ENCODE peak calls at places on chromosomes 11 and 22, in five cellular contexts. E is IMR-90, V is sigmoid colon, S is ovary, Y is testis. U is an unnamed sample.

GRCh38 chr11:64848214-64848778 is 3.8 kb upstream of the CDC42BPG start:
- DNase-seq in V (no peak), E (no peak), Y (no peak), S (no peak), U (no peak)

GRCh38 chr11:38839076-38839475 is 2241.0 kb upstream of the RAG2 start:
- DNase-seq in S (no peak), E (no peak), V (no peak), Y (no peak), U (no peak)

GRCh38 chr11:111098091-111098490 is 147.4 kb upstream of the POU2AF2 start:
- DNase-seq in V (no peak), Y (no peak), E (no peak), S (no peak), U (no peak)

GRCh38 chr22:33542153-33542552 is 378.1 kb downstream of the LARGE1 start:
- DNase-seq in V (no peak), E (no peak), Y (no peak), S (no peak), U (no peak)

GRCh38 chr11:132123854-132124835 is 753.7 kb downstream of the NTM start:
- DNase-seq in E (no peak), Y (no peak), V (no peak), S (no peak), U (no peak)

GRCh38 chr11:91625495-91625894 is 599.1 kb upstream of the FAT3 start:
- DNase-seq in V (no peak), Y (no peak), S (no peak), E (no peak), U (no peak)

GRCh38 chr11:44731685-44732411 is 5.1 kb downstream of the TSPAN18 start:
- DNase-seq in E (no peak), V (peak; percentile 78), Y (no peak), S (no peak), U (no peak)

GRCh38 chr22:23438216-23438615 is 141.9 kb downstream of the IGLL1 start:
- DNase-seq in S (no peak), V (no peak), Y (no peak), E (no peak), U (peak; percentile 17)

GRCh38 chr11:104531075-104531474 is 367.1 kb upstream of the PDGFD start:
- DNase-seq in E (no peak), S (no peak), Y (no peak), V (no peak), U (no peak)

GRCh38 chr11:44611687-44612437 is 46.4 kb downstream of the CD82 start:
- DNase-seq in V (no peak), Y (no peak), E (no peak), S (no peak), U (no peak)

GRCh38 chr11:71304045-71304444 is 51.7 kb upstream of the SHANK2 start:
- DNase-seq in S (no peak), V (no peak), E (no peak), Y (no peak), U (no peak)

GRCh38 chr11:87038235-87038960 is 664 bp downstream of the TMEM135 start:
- DNase-seq in V (no peak), E (no peak), S (no peak), Y (no peak), U (no peak)

GRCh38 chr22:47291565-47292495 is 529.4 kb downstream of the TBC1D22A start:
- DNase-seq in V (peak; percentile 46), E (no peak), S (no peak), Y (no peak), U (no peak)

GRCh38 chr22:40190501-40190900 is 12.8 kb downstream of the TNRC6B start:
- DNase-seq in E (no peak), S (no peak), Y (peak; percentile 75), V (no peak), U (peak; percentile 62)

GRCh38 chr11:63832336-63832735 is 6.6 kb upstream of the MARK2 start:
- DNase-seq in E (no peak), S (no peak), Y (no peak), V (no peak), U (no peak)

DNA sequence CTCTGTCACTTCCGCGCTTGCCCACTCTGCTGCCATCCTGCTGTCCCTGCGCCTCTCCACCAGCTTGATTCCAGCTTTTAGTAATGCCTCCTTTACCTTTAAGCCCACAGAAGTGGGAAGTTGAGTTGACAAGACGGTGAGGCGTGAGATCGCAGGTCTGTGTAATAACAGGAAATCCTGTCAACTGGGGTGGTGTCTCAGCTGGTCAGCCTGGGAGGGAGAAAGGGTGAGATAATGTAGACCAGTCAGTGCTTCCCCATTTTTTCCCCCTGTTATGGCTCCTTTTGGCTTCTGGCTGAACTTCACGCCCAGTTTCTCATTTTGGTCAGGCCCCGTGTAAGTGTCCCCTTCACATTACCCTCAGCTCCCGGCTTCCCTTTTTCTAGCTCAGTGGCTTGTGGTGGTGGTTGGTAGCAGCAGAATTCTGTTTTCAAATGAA is 98.9 kb downstream of the TRAF6 start:
- DNase-seq in E (no peak), V (no peak), Y (peak; percentile 19), S (no peak), U (peak; percentile 28)
- H3K36me3 ChIP-seq in E (no peaks in the 10 kb centered on the region), V (no peaks in the 10 kb centered on the region), Y (no peaks in the 10 kb centered on the region), S (no peaks in the 10 kb centered on the region), U (no peaks in the 10 kb centered on the region)

GRCh38 chr11:65852508-65853248 is 5.3 kb downstream of the CFL1 start:
- DNase-seq in V (peak; percentile 61), E (no peak), Y (no peak), S (peak; percentile 12), U (no peak)

GRCh38 chr11:65854161-65854592 is 3.8 kb downstream of the CFL1 start:
- DNase-seq in V (peak; percentile 52), Y (no peak), E (no peak), S (no peak), U (peak; percentile 68)

GRCh38 chr11:65851811-65852507 is 6.0 kb downstream of the CFL1 start:
- DNase-seq in Y (no peak), S (no peak), E (no peak), V (peak; percentile 50), U (no peak)

GRCh38 chr11:65854871-65855837 is 2.8 kb downstream of the CFL1 start:
- DNase-seq in Y (no peak), S (peak; percentile 19), E (no peak), V (peak; percentile 68), U (no peak)

DNA sequence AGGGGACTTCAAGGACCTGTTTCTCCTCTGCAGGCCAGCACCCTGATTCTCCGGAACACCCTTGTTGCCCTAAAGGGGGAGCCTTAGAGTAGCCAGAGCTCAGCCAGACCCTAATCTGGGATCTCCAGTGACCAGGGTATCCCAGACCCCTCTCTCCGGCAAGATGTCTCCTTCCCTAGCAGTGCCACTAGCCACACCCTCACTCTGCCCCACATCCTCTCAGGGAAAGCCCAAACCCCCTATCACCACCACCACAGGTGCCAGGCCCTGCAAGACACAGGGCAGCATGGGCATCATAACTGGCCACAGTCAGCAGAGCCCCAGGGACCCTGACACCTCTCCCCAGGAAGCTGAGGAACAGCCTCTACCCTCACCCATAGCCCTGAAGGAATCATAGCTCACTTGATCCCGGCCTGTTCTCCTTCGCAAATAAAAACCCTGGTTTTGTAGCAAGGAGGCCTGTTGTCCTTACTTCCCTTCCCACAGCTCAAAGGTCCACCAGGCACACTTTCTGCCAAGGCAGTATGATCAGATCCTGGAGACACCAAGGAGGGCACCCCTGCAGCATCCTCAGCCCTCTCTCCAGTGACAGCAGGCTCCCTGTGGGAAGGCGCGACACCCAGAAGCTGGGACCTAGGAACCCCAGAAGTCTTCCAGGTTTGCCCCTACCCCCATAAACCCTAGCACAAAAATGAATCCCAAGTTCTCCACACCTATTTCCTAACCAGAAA is 4.6 kb downstream of the CFL1 start:
- DNase-seq in S (no peak), V (peak; percentile 61), E (no peak), Y (no peak), U (no peak)
- TF ChIP-seq POLR2A in S (no peak), V (no peak), E (no peak), Y (no peak), U (no peak)

GRCh38 chr11:62130498-62131464 is 7.0 kb downstream of the INCENP start:
- DNase-seq in S (no peak), E (no peak), V (peak; percentile 25), Y (no peak), U (peak; percentile 19)
- H3K36me3 ChIP-seq in S (no peaks in the 10 kb centered on the region), E (peaks cover 33% of the 10 kb centered on the region), V (peaks cover 45% of the 10 kb centered on the region), Y (no peaks in the 10 kb centered on the region), U (peaks cover 70% of the 10 kb centered on the region)

DNA sequence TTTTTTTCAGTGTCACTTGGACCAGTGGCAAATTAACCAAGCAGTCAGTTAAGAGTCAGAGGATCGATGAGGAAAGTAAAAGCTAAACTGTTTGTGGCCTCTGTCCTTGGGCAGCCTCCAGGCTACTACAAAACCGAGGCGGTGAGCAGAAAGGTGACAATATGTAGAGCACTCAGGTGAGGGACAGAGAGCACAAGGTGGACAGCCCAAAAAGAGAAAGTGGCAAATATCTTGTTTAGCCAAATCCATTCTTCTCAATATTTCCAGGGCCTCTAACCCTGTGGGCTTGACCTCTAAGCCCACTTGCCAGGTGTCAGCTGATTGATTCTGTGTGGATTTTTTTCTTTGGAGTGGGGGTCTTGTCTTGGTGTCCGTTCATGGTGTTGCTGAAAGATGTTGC is 4202.2 kb upstream of the OR11H1 start:
- DNase-seq in S (no peak), E (no peak), V (no peak), Y (no peak), U (no peak)
- TF ChIP-seq POLR2A in S (no peak), E (no peak), V (no peak), Y (no peak), U (no peak)

GRCh38 chr22:43840431-43840830 is 21.9 kb downstream of the SULT4A1 start:
- DNase-seq in E (no peak), V (no peak), S (no peak), Y (no peak), U (no peak)
- H3K36me3 ChIP-seq in E (peaks cover 9% of the 10 kb centered on the region), V (no peaks in the 10 kb centered on the region), S (no peaks in the 10 kb centered on the region), Y (no peaks in the 10 kb centered on the region), U (no peaks in the 10 kb centered on the region)

DNA sequence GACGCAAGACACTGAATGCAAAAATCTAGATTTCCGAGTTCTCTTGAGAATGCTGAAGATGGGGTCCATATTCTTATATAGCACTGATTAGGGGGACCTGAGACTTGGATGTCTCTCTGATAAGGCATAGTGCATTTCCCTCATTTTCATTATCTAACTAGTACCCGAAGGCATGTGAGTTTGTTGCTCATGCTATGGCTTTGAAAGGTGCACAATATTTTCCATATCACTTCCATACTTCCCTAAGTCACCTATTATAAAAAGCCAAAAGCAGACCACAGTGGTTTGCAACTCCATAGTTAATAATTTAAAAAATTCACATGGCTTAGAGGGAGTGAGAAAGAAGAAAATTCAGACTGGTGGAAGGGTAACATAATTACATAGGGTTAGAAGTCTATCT is 1.7 kb downstream of the BTBD10 start:
- DNase-seq in V (no peak), S (no peak), E (no peak), Y (no peak), U (no peak)
- TF ChIP-seq POLR2A in V (no peak), S (no peak), E (no peak), Y (no peak), U (no peak)

GRCh38 chr11:102395720-102396358 is 48.8 kb downstream of the BIRC2 start:
- DNase-seq in Y (no peak), V (no peak), S (no peak), E (no peak), U (no peak)
- H3K36me3 ChIP-seq in Y (no peaks in the 10 kb centered on the region), V (peaks cover 66% of the 10 kb centered on the region), S (no peaks in the 10 kb centered on the region), E (peaks cover 34% of the 10 kb centered on the region), U (peaks cover 89% of the 10 kb centered on the region)

GRCh38 chr22:50326959-50327710 is at the start of gene DENND6B:
- DNase-seq in E (peak; percentile 69), Y (peak; percentile 88), V (peak; percentile 88), S (peak; percentile 76), U (peak; percentile 87)
- TF ChIP-seq POLR2A in E (peak; percentile 67), Y (no peak), V (no peak), S (peak; percentile 74), U (no peak)

U was measured in stomach.